ENCODE peak calls at places on chromosomes 7 and 10, in eight cellular contexts. One of them, this sample, is unnamed.

GRCh38 chr10:129950651-129951050 is 13.4 kb downstream of the EBF3 start:
- DNase-seq in activated B cell treated with CpG ODN at 0.5 μM for 24 hours: no peak
- DNase-seq in NCI-H1105 treated with DMSO at 0.1 percent for 48 hours: no peak
- DNase-seq in DMS 273 treated with DMSO at 0.1 percent for 48 hours: no peak
- DNase-seq in esophagus squamous epithelium: no peak
- DNase-seq in keratinocyte: no peak
- DNase-seq in mammary epithelial cell: no peak
- DNase-seq in EH: no peak
- DNase-seq in this sample: no peak

GRCh38 chr7:91941450-91941849 is 788 bp downstream of the AKAP9 start:
- DNase-seq in activated B cell treated with CpG ODN at 0.5 μM for 24 hours: no peak
- DNase-seq in NCI-H1105 treated with DMSO at 0.1 percent for 48 hours: peak
- DNase-seq in DMS 273 treated with DMSO at 0.1 percent for 48 hours: peak
- DNase-seq in esophagus squamous epithelium: no peak
- DNase-seq in keratinocyte: no peak
- DNase-seq in mammary epithelial cell: peak
- DNase-seq in EH: peak
- DNase-seq in this sample: peak

GRCh38 chr7:5230272-5231067 is 40.4 kb downstream of the WIPI2 start:
- DNase-seq in activated B cell treated with CpG ODN at 0.5 μM for 24 hours: no peak
- DNase-seq in NCI-H1105 treated with DMSO at 0.1 percent for 48 hours: no peak
- DNase-seq in DMS 273 treated with DMSO at 0.1 percent for 48 hours: no peak
- DNase-seq in esophagus squamous epithelium: no peak
- DNase-seq in keratinocyte: no peak
- DNase-seq in mammary epithelial cell: no peak
- DNase-seq in EH: no peak
- DNase-seq in this sample: peak

GRCh38 chr7:2523461-2523905 is 3.9 kb downstream of the LFNG start:
- DNase-seq in activated B cell treated with CpG ODN at 0.5 μM for 24 hours: no peak
- DNase-seq in NCI-H1105 treated with DMSO at 0.1 percent for 48 hours: peak
- DNase-seq in DMS 273 treated with DMSO at 0.1 percent for 48 hours: no peak
- DNase-seq in esophagus squamous epithelium: no peak
- DNase-seq in keratinocyte: no peak
- DNase-seq in mammary epithelial cell: peak
- DNase-seq in EH: no peak
- DNase-seq in this sample: no peak

GRCh38 chr7:132249591-132249971 is 326.7 kb downstream of the PLXNA4 start:
- DNase-seq in activated B cell treated with CpG ODN at 0.5 μM for 24 hours: no peak
- DNase-seq in NCI-H1105 treated with DMSO at 0.1 percent for 48 hours: no peak
- DNase-seq in DMS 273 treated with DMSO at 0.1 percent for 48 hours: peak
- DNase-seq in esophagus squamous epithelium: no peak
- DNase-seq in keratinocyte: no peak
- DNase-seq in mammary epithelial cell: peak
- DNase-seq in EH: peak
- DNase-seq in this sample: no peak

GRCh38 chr7:40219917-40220316 is 85.1 kb downstream of the SUGCT start:
- DNase-seq in activated B cell treated with CpG ODN at 0.5 μM for 24 hours: no peak
- DNase-seq in NCI-H1105 treated with DMSO at 0.1 percent for 48 hours: no peak
- DNase-seq in DMS 273 treated with DMSO at 0.1 percent for 48 hours: no peak
- DNase-seq in esophagus squamous epithelium: no peak
- DNase-seq in keratinocyte: no peak
- DNase-seq in mammary epithelial cell: peak
- DNase-seq in EH: peak
- DNase-seq in this sample: peak

GRCh38 chr10:122490786-122491680 is 29.7 kb downstream of the HTRA1 start:
- DNase-seq in activated B cell treated with CpG ODN at 0.5 μM for 24 hours: no peak
- DNase-seq in NCI-H1105 treated with DMSO at 0.1 percent for 48 hours: no peak
- DNase-seq in DMS 273 treated with DMSO at 0.1 percent for 48 hours: no peak
- DNase-seq in esophagus squamous epithelium: no peak
- DNase-seq in keratinocyte: peak
- DNase-seq in mammary epithelial cell: peak
- DNase-seq in EH: peak
- DNase-seq in this sample: peak

GRCh38 chr10:17234541-17234940 is 6.5 kb downstream of the VIM start:
- DNase-seq in activated B cell treated with CpG ODN at 0.5 μM for 24 hours: no peak
- DNase-seq in NCI-H1105 treated with DMSO at 0.1 percent for 48 hours: no peak
- DNase-seq in DMS 273 treated with DMSO at 0.1 percent for 48 hours: no peak
- DNase-seq in esophagus squamous epithelium: no peak
- DNase-seq in keratinocyte: no peak
- DNase-seq in mammary epithelial cell: no peak
- DNase-seq in EH: no peak
- DNase-seq in this sample: no peak

GRCh38 chr10:128985036-128985435 is 482.0 kb upstream of the MGMT start:
- DNase-seq in activated B cell treated with CpG ODN at 0.5 μM for 24 hours: no peak
- DNase-seq in NCI-H1105 treated with DMSO at 0.1 percent for 48 hours: no peak
- DNase-seq in DMS 273 treated with DMSO at 0.1 percent for 48 hours: no peak
- DNase-seq in esophagus squamous epithelium: no peak
- DNase-seq in keratinocyte: no peak
- DNase-seq in mammary epithelial cell: no peak
- DNase-seq in EH: no peak
- DNase-seq in this sample: no peak

GRCh38 chr7:106260136-106260561 is 24.6 kb downstream of the NAMPT start:
- DNase-seq in activated B cell treated with CpG ODN at 0.5 μM for 24 hours: no peak
- DNase-seq in NCI-H1105 treated with DMSO at 0.1 percent for 48 hours: no peak
- DNase-seq in DMS 273 treated with DMSO at 0.1 percent for 48 hours: no peak
- DNase-seq in esophagus squamous epithelium: no peak
- DNase-seq in keratinocyte: no peak
- DNase-seq in mammary epithelial cell: no peak
- DNase-seq in EH: peak
- DNase-seq in this sample: peak

GRCh38 chr10:63799511-63799910 is 278.3 kb downstream of the REEP3 start:
- DNase-seq in activated B cell treated with CpG ODN at 0.5 μM for 24 hours: no peak
- DNase-seq in NCI-H1105 treated with DMSO at 0.1 percent for 48 hours: no peak
- DNase-seq in DMS 273 treated with DMSO at 0.1 percent for 48 hours: no peak
- DNase-seq in esophagus squamous epithelium: no peak
- DNase-seq in keratinocyte: no peak
- DNase-seq in mammary epithelial cell: no peak
- DNase-seq in EH: no peak
- DNase-seq in this sample: no peak

GRCh38 chr10:124419635-124420034 is 912 bp upstream of the OAT start:
- DNase-seq in activated B cell treated with CpG ODN at 0.5 μM for 24 hours: peak
- DNase-seq in NCI-H1105 treated with DMSO at 0.1 percent for 48 hours: no peak
- DNase-seq in DMS 273 treated with DMSO at 0.1 percent for 48 hours: no peak
- DNase-seq in esophagus squamous epithelium: no peak
- DNase-seq in keratinocyte: no peak
- DNase-seq in mammary epithelial cell: no peak
- DNase-seq in EH: no peak
- DNase-seq in this sample: no peak

GRCh38 chr7:94561841-94562514 is 52.4 kb downstream of the CASD1 start:
- DNase-seq in activated B cell treated with CpG ODN at 0.5 μM for 24 hours: no peak
- DNase-seq in NCI-H1105 treated with DMSO at 0.1 percent for 48 hours: no peak
- DNase-seq in DMS 273 treated with DMSO at 0.1 percent for 48 hours: no peak
- DNase-seq in esophagus squamous epithelium: no peak
- DNase-seq in keratinocyte: no peak
- DNase-seq in mammary epithelial cell: peak
- DNase-seq in EH: peak
- DNase-seq in this sample: no peak

GRCh38 chr7:68888971-68889385 is 709.3 kb upstream of the AUTS2 start:
- DNase-seq in activated B cell treated with CpG ODN at 0.5 μM for 24 hours: no peak
- DNase-seq in NCI-H1105 treated with DMSO at 0.1 percent for 48 hours: peak
- DNase-seq in DMS 273 treated with DMSO at 0.1 percent for 48 hours: no peak
- DNase-seq in esophagus squamous epithelium: no peak
- DNase-seq in keratinocyte: no peak
- DNase-seq in mammary epithelial cell: no peak
- DNase-seq in EH: no peak
- DNase-seq in this sample: no peak

GRCh38 chr7:27966219-27966780 is 214.3 kb downstream of the JAZF1 start:
- DNase-seq in activated B cell treated with CpG ODN at 0.5 μM for 24 hours: no peak
- DNase-seq in NCI-H1105 treated with DMSO at 0.1 percent for 48 hours: no peak
- DNase-seq in DMS 273 treated with DMSO at 0.1 percent for 48 hours: no peak
- DNase-seq in esophagus squamous epithelium: no peak
- DNase-seq in keratinocyte: no peak
- DNase-seq in mammary epithelial cell: no peak
- DNase-seq in EH: no peak
- DNase-seq in this sample: no peak

GRCh38 chr7:562394-562675 is 42.7 kb upstream of the PDGFA start:
- DNase-seq in activated B cell treated with CpG ODN at 0.5 μM for 24 hours: no peak
- DNase-seq in NCI-H1105 treated with DMSO at 0.1 percent for 48 hours: no peak
- DNase-seq in DMS 273 treated with DMSO at 0.1 percent for 48 hours: no peak
- DNase-seq in esophagus squamous epithelium: no peak
- DNase-seq in keratinocyte: no peak
- DNase-seq in mammary epithelial cell: no peak
- DNase-seq in EH: no peak
- DNase-seq in this sample: no peak

GRCh38 chr10:119541046-119541445 is 1.5 kb downstream of the RGS10 start:
- DNase-seq in activated B cell treated with CpG ODN at 0.5 μM for 24 hours: no peak
- DNase-seq in NCI-H1105 treated with DMSO at 0.1 percent for 48 hours: no peak
- DNase-seq in DMS 273 treated with DMSO at 0.1 percent for 48 hours: no peak
- DNase-seq in esophagus squamous epithelium: no peak
- DNase-seq in keratinocyte: no peak
- DNase-seq in mammary epithelial cell: no peak
- DNase-seq in EH: peak
- DNase-seq in this sample: no peak

GRCh38 chr7:141072548-141073172 is 1.2 kb upstream of the TMEM178B start:
- DNase-seq in activated B cell treated with CpG ODN at 0.5 μM for 24 hours: no peak
- DNase-seq in NCI-H1105 treated with DMSO at 0.1 percent for 48 hours: peak
- DNase-seq in DMS 273 treated with DMSO at 0.1 percent for 48 hours: peak
- DNase-seq in esophagus squamous epithelium: no peak
- DNase-seq in keratinocyte: no peak
- DNase-seq in mammary epithelial cell: peak
- DNase-seq in EH: peak
- DNase-seq in this sample: peak

GRCh38 chr7:13742719-13743640 is 246.5 kb downstream of the ETV1 start:
- DNase-seq in activated B cell treated with CpG ODN at 0.5 μM for 24 hours: no peak
- DNase-seq in NCI-H1105 treated with DMSO at 0.1 percent for 48 hours: peak
- DNase-seq in DMS 273 treated with DMSO at 0.1 percent for 48 hours: peak
- DNase-seq in esophagus squamous epithelium: no peak
- DNase-seq in keratinocyte: no peak
- DNase-seq in mammary epithelial cell: peak
- DNase-seq in EH: peak
- DNase-seq in this sample: peak

GRCh38 chr7:18494821-18495408 is 634 bp upstream of the HDAC9 start:
- DNase-seq in activated B cell treated with CpG ODN at 0.5 μM for 24 hours: no peak
- DNase-seq in NCI-H1105 treated with DMSO at 0.1 percent for 48 hours: peak
- DNase-seq in DMS 273 treated with DMSO at 0.1 percent for 48 hours: no peak
- DNase-seq in esophagus squamous epithelium: no peak
- DNase-seq in keratinocyte: no peak
- DNase-seq in mammary epithelial cell: peak
- DNase-seq in EH: peak
- DNase-seq in this sample: peak

GRCh38 chr7:50552921-50553320 is 12.3 kb downstream of the DDC start:
- DNase-seq in activated B cell treated with CpG ODN at 0.5 μM for 24 hours: no peak
- DNase-seq in NCI-H1105 treated with DMSO at 0.1 percent for 48 hours: no peak
- DNase-seq in DMS 273 treated with DMSO at 0.1 percent for 48 hours: no peak
- DNase-seq in esophagus squamous epithelium: no peak
- DNase-seq in keratinocyte: no peak
- DNase-seq in mammary epithelial cell: peak
- DNase-seq in EH: peak
- DNase-seq in this sample: peak

GRCh38 chr10:102603946-102604345 is 40.3 kb upstream of the TRIM8 start:
- DNase-seq in activated B cell treated with CpG ODN at 0.5 μM for 24 hours: no peak
- DNase-seq in NCI-H1105 treated with DMSO at 0.1 percent for 48 hours: no peak
- DNase-seq in DMS 273 treated with DMSO at 0.1 percent for 48 hours: no peak
- DNase-seq in esophagus squamous epithelium: no peak
- DNase-seq in keratinocyte: no peak
- DNase-seq in mammary epithelial cell: no peak
- DNase-seq in EH: no peak
- DNase-seq in this sample: no peak

GRCh38 chr7:123209786-123210185 is 10.0 kb upstream of the SLC13A1 start:
- DNase-seq in activated B cell treated with CpG ODN at 0.5 μM for 24 hours: no peak
- DNase-seq in NCI-H1105 treated with DMSO at 0.1 percent for 48 hours: no peak
- DNase-seq in DMS 273 treated with DMSO at 0.1 percent for 48 hours: no peak
- DNase-seq in esophagus squamous epithelium: no peak
- DNase-seq in keratinocyte: no peak
- DNase-seq in mammary epithelial cell: no peak
- DNase-seq in EH: no peak
- DNase-seq in this sample: no peak

GRCh38 chr10:78936412-78937342 is 132.1 kb upstream of the ZMIZ1 start:
- DNase-seq in activated B cell treated with CpG ODN at 0.5 μM for 24 hours: no peak
- DNase-seq in NCI-H1105 treated with DMSO at 0.1 percent for 48 hours: no peak
- DNase-seq in DMS 273 treated with DMSO at 0.1 percent for 48 hours: no peak
- DNase-seq in esophagus squamous epithelium: no peak
- DNase-seq in keratinocyte: no peak
- DNase-seq in mammary epithelial cell: no peak
- DNase-seq in EH: no peak
- DNase-seq in this sample: no peak

This sample was measured in myocyte.